ENCODE peak calls at places on chromosomes 11 and 22, in four cellular contexts. X, J, Q and M are unnamed samples.

GRCh38 chr11:17013548-17014320 is 480 bp downstream of the PLEKHA7 start:
- DNase-seq in J (peak), Q (peak), X (no peak), M (no peak)

GRCh38 chr22:27405672-27406388 is 395.7 kb downstream of the MN1 start:
- DNase-seq in J (no peak), X (peak), Q (no peak), M (no peak)

GRCh38 chr11:18668131-18668530 is 30.4 kb upstream of the TMEM86A start:
- DNase-seq in Q (no peak), J (no peak), X (no peak), M (no peak)

GRCh38 chr11:68783216-68783821 is 32.0 kb upstream of the TESMIN start:
- DNase-seq in Q (no peak), X (no peak), J (peak), M (no peak)

GRCh38 chr11:69546735-69547370 is 65.4 kb downstream of the LINC01488 start:
- DNase-seq in X (no peak), J (no peak), Q (no peak), M (no peak)

GRCh38 chr11:46392421-46393230 is 1.1 kb upstream of the CHRM4 start:
- DNase-seq in J (peak), X (peak), Q (peak), M (peak)

GRCh38 chr11:117873828-117874125 is 2.7 kb downstream of the FXYD6 start:
- DNase-seq in Q (no peak), J (no peak), X (no peak), M (no peak)

GRCh38 chr11:93236741-93237675 is 39.2 kb upstream of the SLC36A4 start:
- DNase-seq in Q (no peak), X (peak), J (no peak), M (peak)

GRCh38 chr22:46865052-46865434 is 102.6 kb downstream of the TBC1D22A start:
- DNase-seq in Q (no peak), X (no peak), J (no peak), M (no peak)

GRCh38 chr11:128471138-128471661 is 116.2 kb downstream of the ETS1 start:
- DNase-seq in Q (no peak), J (no peak), X (no peak), M (no peak)

GRCh38 chr11:101401245-101401644 is 182.6 kb downstream of the TRPC6 start:
- DNase-seq in J (no peak), X (peak), Q (no peak), M (no peak)

GRCh38 chr11:12634329-12634728 is 39.9 kb upstream of the TEAD1 start:
- DNase-seq in J (no peak), Q (no peak), X (no peak), M (no peak)

GRCh38 chr11:129248618-129249017 is 56.5 kb upstream of the ARHGAP32 start:
- DNase-seq in X (peak), J (no peak), Q (no peak), M (no peak)

GRCh38 chr11:19073454-19074415 is 13.2 kb upstream of the MRGPRX2 start:
- DNase-seq in J (no peak), X (no peak), Q (no peak), M (no peak)

GRCh38 chr11:33045551-33046255 is 6.3 kb downstream of the TCP11L1 start:
- DNase-seq in J (no peak), X (no peak), Q (no peak), M (no peak)

GRCh38 chr11:18321622-18321990 is 334 bp downstream of the HPS5 start:
- DNase-seq in J (no peak), X (no peak), Q (no peak), M (no peak)

GRCh38 chr11:1772270-1773130 is 8.8 kb upstream of the CTSD start:
- DNase-seq in Q (peak), J (no peak), X (peak), M (no peak)

GRCh38 chr22:37284807-37285355 is 2.6 kb downstream of the CYTH4 start:
- DNase-seq in J (peak), X (no peak), Q (no peak), M (no peak)

GRCh38 chr11:69666752-69667536 is 8.2 kb downstream of the LTO1 start:
- DNase-seq in X (no peak), Q (no peak), J (peak), M (no peak)

GRCh38 chr11:11262171-11262920 is 90.7 kb downstream of the CSNK2A3 start:
- DNase-seq in Q (no peak), J (no peak), X (no peak), M (no peak)

GRCh38 chr11:20609727-20610707 is 10.6 kb downstream of the SLC6A5 start:
- DNase-seq in J (peak), Q (no peak), X (peak), M (no peak)

GRCh38 chr11:48081151-48082010 is 101.0 kb downstream of the PTPRJ start:
- DNase-seq in X (peak), J (peak), Q (peak), M (no peak)

DNA sequence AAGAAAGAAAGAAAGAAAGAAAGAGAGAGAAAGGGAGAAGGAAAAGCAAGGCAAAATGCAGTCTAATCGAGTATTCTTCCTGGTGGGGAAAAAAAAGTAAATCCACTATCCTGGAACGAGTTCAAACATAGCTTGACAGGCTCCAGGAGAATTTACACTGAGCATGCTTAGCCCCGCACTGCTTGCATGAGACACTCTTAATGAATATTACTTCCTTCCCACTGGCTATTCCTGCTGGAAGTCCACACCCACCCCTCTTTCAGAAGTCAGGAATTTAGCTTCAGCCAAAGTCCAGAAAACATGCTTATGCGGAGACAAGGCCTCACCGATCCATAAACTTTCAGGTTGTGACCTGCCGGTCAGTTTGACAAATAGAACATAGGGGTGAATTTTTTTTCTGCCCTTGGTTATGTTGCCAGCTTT is 251.8 kb upstream of the BLID start:
- DNase-seq in J (no peak), Q (no peak), X (peak), M (no peak)
- H3K4me3 ChIP-seq in J (peak), Q (no peak), X (no peak), M (no peak)

GRCh38 chr11:92199991-92200390 is 24.6 kb upstream of the FAT3 start:
- DNase-seq in J (no peak), X (no peak), Q (no peak), M (no peak)

DNA sequence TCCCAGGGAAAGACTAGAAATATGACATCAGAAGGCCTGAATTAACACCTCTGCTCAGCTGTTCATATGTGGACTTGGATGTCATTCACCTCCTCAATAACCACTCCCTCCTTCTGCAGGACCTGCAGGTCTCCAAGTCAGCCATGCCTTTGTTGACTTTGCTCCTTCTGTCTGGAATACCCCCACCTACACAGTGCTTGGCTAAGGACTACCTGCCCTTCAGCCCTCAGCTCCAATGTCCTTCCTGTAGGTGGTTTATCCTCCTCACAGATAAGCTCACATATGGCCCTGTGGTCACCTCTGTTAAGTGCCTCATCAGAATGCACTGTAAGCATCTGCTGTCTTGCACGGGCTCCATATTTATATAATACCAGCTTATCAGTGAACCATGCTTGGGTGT is 26.3 kb upstream of the FAT3 start:
- DNase-seq in Q (no peak), J (no peak), X (no peak), M (no peak)
- TF ChIP-seq CTCF in Q (no peak), J (no peak), X (no peak), M (no peak)

GRCh38 chr11:65382036-65382803 is at the start of gene SLC25A45:
- DNase-seq in J (peak), X (peak), Q (peak), M (peak)
- H3K4me3 ChIP-seq in J (peak), X (peak), Q (peak), M (peak)

GRCh38 chr11:35553831-35554230 is 28.4 kb upstream of the PAMR1 start:
- DNase-seq in J (no peak), Q (no peak), X (peak), M (no peak)

GRCh38 chr11:35559949-35560348 is 34.5 kb upstream of the PAMR1 start:
- DNase-seq in X (no peak), J (no peak), Q (no peak), M (no peak)

GRCh38 chr11:35554491-35555237 is 29.2 kb upstream of the PAMR1 start:
- DNase-seq in J (no peak), Q (no peak), X (peak), M (no peak)

GRCh38 chr11:35555238-35555887 is 29.9 kb upstream of the PAMR1 start:
- DNase-seq in J (no peak), X (peak), Q (no peak), M (no peak)

DNA sequence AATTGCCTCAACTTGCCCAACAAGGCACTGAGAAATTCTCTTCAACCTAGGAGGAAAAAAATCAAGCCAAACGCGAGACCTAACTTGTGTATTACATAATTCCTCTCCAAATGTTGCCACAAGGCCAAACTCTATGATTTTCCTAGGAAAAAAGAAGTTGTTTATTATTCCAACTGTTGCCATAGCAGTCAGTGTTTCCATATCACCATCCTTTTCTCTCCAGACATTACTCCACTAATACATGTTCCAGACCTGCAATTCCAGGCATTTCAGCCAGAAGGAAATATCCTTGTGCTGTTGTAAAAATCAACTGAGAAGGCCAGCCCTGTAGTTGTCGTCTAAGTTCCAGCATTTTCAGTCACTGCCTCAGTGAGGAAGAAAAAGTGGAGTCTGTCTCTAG is 33.1 kb upstream of the PAMR1 start:
- DNase-seq in Q (no peak), X (peak), J (no peak), M (no peak)
- TF ChIP-seq CTCF in Q (no peak), X (peak), J (no peak), M (no peak)

GRCh38 chr11:613369-613968 is 2.3 kb downstream of the IRF7 start:
- DNase-seq in J (peak), Q (peak), X (no peak), M (peak)

GRCh38 chr11:612961-613300 is 2.8 kb downstream of the IRF7 start:
- DNase-seq in Q (no peak), X (no peak), J (no peak), M (no peak)

GRCh38 chr11:615453-616319 is at the start of gene IRF7:
- DNase-seq in X (peak), J (peak), Q (peak), M (peak)

GRCh38 chr11:614583-615452 is 932 bp downstream of the IRF7 start:
- DNase-seq in X (no peak), Q (no peak), J (peak), M (peak)

DNA sequence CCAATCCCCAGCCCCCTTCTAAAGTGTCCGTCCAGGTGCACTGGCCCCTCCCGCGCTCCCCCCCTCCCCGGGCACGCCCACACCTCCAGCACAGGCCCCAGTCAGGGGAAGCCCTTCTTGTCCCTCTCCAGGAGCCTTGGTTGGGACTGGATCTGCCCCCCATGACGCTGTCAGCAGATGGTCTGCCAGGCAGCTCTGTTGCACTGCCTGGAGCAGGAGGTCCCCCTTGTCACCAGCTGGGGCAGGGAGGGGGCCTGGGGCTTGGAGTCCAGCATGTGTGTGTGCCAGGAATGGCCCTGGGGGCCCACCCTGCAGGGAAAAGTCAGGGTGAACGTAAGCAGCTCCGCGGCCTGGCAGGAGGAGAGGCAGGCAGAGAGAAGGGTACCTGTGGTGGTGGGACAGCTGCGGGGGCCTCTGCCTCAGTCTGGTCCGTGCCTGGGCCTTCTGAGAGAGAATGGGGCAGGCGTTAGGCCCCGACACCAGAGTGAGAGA is 1.6 kb downstream of the IRF7 start:
- DNase-seq in X (no peak), J (peak), Q (no peak), M (no peak)
- H3K4me3 ChIP-seq in X (no peak), J (peak), Q (peak), M (peak)

GRCh38 chr11:77199346-77199745 is 71.3 kb downstream of the MYO7A start:
- DNase-seq in J (no peak), Q (peak), X (no peak), M (no peak)

GRCh38 chr11:77197626-77198320 is 69.7 kb downstream of the MYO7A start:
- DNase-seq in Q (peak), J (no peak), X (no peak), M (no peak)

GRCh38 chr11:77196961-77197360 is 68.9 kb downstream of the MYO7A start:
- DNase-seq in Q (peak), X (no peak), J (no peak), M (no peak)

GRCh38 chr11:77200351-77200750 is 72.3 kb downstream of the MYO7A start:
- DNase-seq in J (no peak), Q (peak), X (no peak), M (no peak)

GRCh38 chr11:77198440-77198849 is 70.4 kb downstream of the MYO7A start:
- DNase-seq in J (no peak), X (peak), Q (peak), M (no peak)
- TF ChIP-seq CTCF in J (no peak), X (peak), Q (no peak), M (peak)

GRCh38 chr11:121592708-121593107 is 139.9 kb upstream of the SORL1-AS1 start:
- DNase-seq in J (no peak), Q (no peak), X (peak), M (no peak)

GRCh38 chr11:121591405-121592033 is 138.8 kb upstream of the SORL1-AS1 start:
- DNase-seq in J (no peak), X (peak), Q (no peak), M (no peak)

GRCh38 chr11:121588747-121589146 is 136.0 kb upstream of the SORL1-AS1 start:
- DNase-seq in J (no peak), Q (no peak), X (no peak), M (no peak)

GRCh38 chr11:121590772-121591404 is 138.1 kb upstream of the SORL1-AS1 start:
- DNase-seq in X (no peak), Q (no peak), J (no peak), M (no peak)

GRCh38 chr11:121589946-121590537 is 137.3 kb upstream of the SORL1-AS1 start:
- DNase-seq in J (no peak), X (no peak), Q (no peak), M (no peak)
- H3K4me3 ChIP-seq in J (no peak), X (no peak), Q (no peak), M (no peak)

DNA sequence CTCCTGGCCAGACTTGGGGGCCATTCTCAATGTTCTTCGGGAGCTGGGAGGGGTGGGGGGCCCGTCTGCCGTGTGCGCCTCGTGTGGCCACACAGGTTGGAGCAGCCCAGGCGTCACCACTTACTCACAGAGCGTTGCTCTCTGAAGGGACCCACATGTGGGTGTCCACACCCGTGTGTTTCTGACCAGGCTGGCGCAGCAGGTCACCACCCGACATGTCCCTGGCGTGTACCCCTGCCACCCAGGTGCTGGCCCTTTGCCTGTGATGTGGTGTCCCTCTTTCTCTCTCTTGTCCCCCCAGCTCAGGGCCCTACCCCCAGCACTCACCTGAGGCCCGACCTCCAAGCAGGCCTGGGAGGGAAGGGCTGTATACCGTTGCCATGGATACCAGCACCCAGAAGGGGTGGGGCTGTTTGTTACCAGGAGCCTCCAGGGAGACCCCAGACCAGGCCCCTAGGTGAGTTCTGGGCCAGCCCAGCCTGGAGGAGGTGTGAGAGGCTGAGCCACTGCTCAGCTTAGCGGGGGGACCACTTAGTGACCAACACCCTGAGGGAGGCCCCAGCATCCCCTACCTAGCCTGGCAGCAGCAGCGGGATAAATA is 1.4 kb downstream of the LMNTD2 start:
- DNase-seq in J (no peak), Q (no peak), X (no peak), M (no peak)
- TF ChIP-seq CTCF in J (no peak), Q (no peak), X (no peak), M (no peak)

DNA sequence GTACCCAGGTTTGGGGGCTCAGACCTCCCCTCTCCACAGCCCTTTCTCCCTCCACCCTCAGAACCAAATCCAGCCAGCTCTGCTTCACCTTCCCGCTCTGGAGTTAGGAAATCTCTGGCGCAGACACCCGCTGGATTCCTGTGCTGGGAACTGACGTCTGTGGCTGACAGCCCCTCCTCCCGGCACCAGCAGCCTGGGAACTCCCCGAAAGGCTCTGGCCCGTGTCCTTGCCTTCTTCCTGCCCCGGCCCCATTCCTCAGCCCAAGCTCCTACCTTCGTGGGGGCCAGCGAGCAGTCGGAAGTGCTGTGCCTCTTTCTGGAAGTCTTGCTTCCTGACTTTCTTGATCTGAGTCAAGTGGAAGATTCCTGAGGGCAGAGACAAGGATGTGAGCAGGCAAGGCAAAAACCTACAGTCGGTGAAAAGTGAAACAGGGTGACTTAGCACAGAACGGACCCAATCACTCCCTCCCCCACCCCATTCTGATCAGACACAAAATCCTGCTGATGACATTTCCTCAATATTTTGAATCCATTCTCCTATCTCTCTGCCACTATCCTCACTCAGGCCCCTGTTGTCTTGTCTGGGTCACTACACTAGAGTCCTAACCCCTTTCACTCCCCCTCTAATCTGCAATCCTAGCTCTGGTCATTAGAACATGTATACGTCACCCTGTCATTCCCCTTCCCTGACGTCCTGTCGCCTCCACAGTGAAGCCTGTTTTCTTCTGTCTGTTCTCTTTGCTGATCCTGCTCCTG is 34.1 kb downstream of the CHRDL2 start:
- DNase-seq in Q (peak), X (peak), J (no peak), M (no peak)
- H3K4me3 ChIP-seq in Q (peak), X (no peak), J (peak), M (no peak)